ENCODE peak calls at places on chromosomes 6 and 20, in six cellular contexts. O, Y, T, N, Q and A are unnamed samples.

GRCh38 chr6:67680297-67680932 is 954.7 kb upstream of the ADGRB3 start:
- DNase-seq in O (no peak), Y (no peak), Q (no peak), T (no peak), N (peak), A (no peak)

GRCh38 chr6:63458480-63459115 is 113.7 kb upstream of the LOC128125822 start:
- DNase-seq in Y (no peak), Q (no peak), N (no peak), O (no peak), T (no peak), A (no peak)

GRCh38 chr20:19907326-19908056 is 109.7 kb upstream of the NAA20 start:
- DNase-seq in O (no peak), Y (no peak), Q (no peak), N (no peak), T (no peak), A (peak)

GRCh38 chr20:57480444-57481152 is 44.3 kb downstream of the CTCFL start:
- DNase-seq in Y (no peak), T (no peak), N (no peak), O (no peak), Q (no peak), A (no peak)

GRCh38 chr6:132931937-132932336 is 117.6 kb downstream of the RPS12 start:
- DNase-seq in O (peak), T (no peak), N (peak), Q (no peak), Y (no peak), A (peak)

GRCh38 chr6:139369568-139370046 is 4.8 kb downstream of the CITED2 start:
- DNase-seq in Y (no peak), O (peak), Q (no peak), N (peak), T (no peak), A (peak)

GRCh38 chr6:104995989-104996617 is 39.2 kb downstream of the LIN28B start:
- DNase-seq in Q (no peak), Y (no peak), T (no peak), O (no peak), N (peak), A (peak)

GRCh38 chr20:63911171-63911570 is 16.2 kb downstream of the DNAJC5 start:
- DNase-seq in N (peak), O (no peak), Y (no peak), Q (no peak), T (no peak), A (no peak)

GRCh38 chr6:167985911-167986595 is 11.4 kb upstream of the KIF25 start:
- DNase-seq in Q (no peak), N (no peak), T (peak), O (no peak), Y (no peak), A (no peak)

GRCh38 chr6:169395080-169395805 is 141.6 kb upstream of the THBS2 start:
- DNase-seq in Q (no peak), N (no peak), T (no peak), Y (no peak), O (no peak), A (no peak)

GRCh38 chr6:116941727-116942126 is 64.7 kb downstream of the RFX6 start:
- DNase-seq in T (no peak), N (no peak), Y (no peak), O (no peak), Q (no peak), A (no peak)

GRCh38 chr20:20085071-20085470 is 32.7 kb downstream of the CFAP61 start:
- DNase-seq in Q (no peak), O (no peak), Y (no peak), N (no peak), T (no peak), A (no peak)

GRCh38 chr6:63821442-63821841 is 185.8 kb downstream of the PHF3 start:
- DNase-seq in Q (no peak), O (no peak), T (no peak), N (peak), Y (no peak), A (peak)

GRCh38 chr6:48111575-48111974 is 578 bp upstream of the PTCHD4 start:
- DNase-seq in N (peak), T (no peak), O (no peak), Q (no peak), Y (no peak), A (peak)
- H4K8ac ChIP-seq in N (no peak), T (no peak), O (no peak), Q (no peak), Y (no peak), A (no peak)

GRCh38 chr6:41630946-41631345 is 7.3 kb upstream of the MDFI start:
- DNase-seq in Q (no peak), O (no peak), N (no peak), Y (no peak), T (no peak), A (no peak)
- H2AFZ ChIP-seq in Q (no peak), O (peak), N (peak), Y (no peak), T (peak), A (no peak)

GRCh38 chr6:156718647-156719394 is 58.4 kb upstream of the ARID1B start:
- DNase-seq in N (peak), Q (peak), O (no peak), T (no peak), Y (peak), A (peak)
- H4K8ac ChIP-seq in N (no peak), Q (no peak), O (no peak), T (no peak), Y (no peak), A (no peak)

GRCh38 chr6:44386364-44386928 is 1.1 kb upstream of the CDC5L start:
- DNase-seq in Q (no peak), O (no peak), T (no peak), Y (no peak), N (no peak), A (no peak)
- H2AFZ ChIP-seq in Q (no peak), O (peak), T (peak), Y (no peak), N (peak), A (peak)

DNA sequence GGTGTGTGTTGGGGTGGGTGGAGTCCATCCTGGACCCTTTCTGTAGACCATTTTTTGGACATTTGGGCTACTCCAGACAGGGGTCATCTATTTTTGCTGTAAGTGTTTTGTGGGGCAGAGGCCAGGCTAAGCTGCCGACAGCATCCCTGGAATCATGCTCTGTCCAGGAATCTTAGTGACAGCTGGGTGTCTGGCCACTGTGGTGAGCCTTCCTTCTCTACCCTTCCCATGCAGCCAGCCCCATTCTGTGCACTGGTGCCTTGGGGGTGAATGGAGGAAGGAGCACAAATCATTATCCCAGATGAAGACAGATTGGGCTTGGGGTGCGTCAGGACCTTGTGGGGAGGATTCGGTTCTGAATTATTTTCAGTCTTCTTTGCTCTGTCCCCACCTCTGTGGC is 20.2 kb downstream of the TOX2 start:
- DNase-seq in T (no peak), Y (no peak), N (no peak), O (no peak), Q (no peak), A (no peak)
- H4K8ac ChIP-seq in T (no peak), Y (no peak), N (no peak), O (no peak), Q (no peak), A (no peak)

GRCh38 chr6:134491473-134491872 is 173.6 kb upstream of the SGK1 start:
- DNase-seq in Q (no peak), T (no peak), N (peak), O (no peak), Y (no peak), A (peak)

GRCh38 chr6:134495893-134496253 is 178.0 kb upstream of the SGK1 start:
- DNase-seq in T (no peak), Y (no peak), N (no peak), Q (no peak), O (no peak), A (no peak)

GRCh38 chr6:134493789-134494188 is 175.9 kb upstream of the SGK1 start:
- DNase-seq in N (no peak), Q (no peak), T (no peak), Y (no peak), O (no peak), A (no peak)

DNA sequence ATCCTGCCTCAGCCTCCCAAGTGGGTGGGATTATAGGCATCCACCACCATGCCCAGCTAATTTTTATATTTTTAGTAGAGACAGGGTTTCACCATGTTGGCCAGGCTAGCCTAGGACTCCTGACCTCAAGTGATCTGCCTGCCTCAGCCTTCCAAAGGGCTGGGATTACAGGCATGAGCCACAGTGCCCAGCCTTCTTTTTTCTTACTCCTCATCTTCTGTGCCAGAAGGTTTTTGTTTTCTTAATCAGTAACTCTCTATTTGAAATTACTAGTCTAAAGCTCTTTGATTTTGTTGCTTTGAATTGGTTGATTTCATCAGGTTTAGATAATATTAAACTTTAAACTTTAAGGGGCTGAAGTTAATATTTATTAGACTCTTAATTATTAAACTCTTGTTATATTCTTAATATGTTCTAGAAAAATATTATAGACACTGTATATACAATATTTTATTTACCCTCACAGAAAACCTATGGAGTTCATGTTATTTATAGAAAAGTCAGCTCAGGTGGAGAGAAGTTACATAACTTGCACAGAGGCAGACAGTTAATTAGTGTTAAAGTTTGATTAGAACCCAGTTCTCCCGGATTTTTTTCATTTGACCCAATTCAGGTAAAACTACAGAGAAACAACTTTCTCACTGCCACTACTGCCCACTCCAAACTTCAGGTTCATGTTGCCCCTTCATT is 177.4 kb upstream of the SGK1 start:
- DNase-seq in O (no peak), N (no peak), T (no peak), Y (no peak), Q (no peak), A (no peak)
- H2AFZ ChIP-seq in O (no peak), N (no peak), T (no peak), Y (no peak), Q (no peak), A (no peak)

DNA sequence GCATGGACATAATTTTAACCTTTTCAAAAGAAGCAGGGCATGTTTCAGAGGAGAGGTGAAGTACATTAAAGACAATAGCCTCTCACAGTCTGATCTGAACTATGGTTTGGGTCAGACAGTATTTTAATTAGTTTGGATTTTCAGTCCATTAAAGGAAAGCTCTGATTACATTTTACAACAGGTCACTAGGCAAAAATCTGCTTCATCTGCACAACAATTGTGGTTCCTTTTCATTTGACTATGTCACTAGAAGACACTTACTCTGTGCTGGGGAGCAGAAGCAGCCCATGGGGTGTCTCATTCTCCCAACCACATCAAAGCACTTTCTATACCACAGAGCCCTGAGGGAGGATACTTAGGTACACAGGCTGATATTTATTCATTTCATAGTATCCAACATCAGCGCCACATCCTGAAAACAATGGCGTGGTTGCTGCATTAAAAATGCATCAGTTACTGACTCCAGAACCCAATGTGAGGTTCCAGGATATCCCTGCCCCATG is 36.6 kb upstream of the HDAC2 start:
- DNase-seq in T (no peak), N (no peak), Y (no peak), Q (no peak), O (no peak), A (no peak)
- H4K8ac ChIP-seq in T (no peak), N (no peak), Y (no peak), Q (no peak), O (no peak), A (peak)

DNA sequence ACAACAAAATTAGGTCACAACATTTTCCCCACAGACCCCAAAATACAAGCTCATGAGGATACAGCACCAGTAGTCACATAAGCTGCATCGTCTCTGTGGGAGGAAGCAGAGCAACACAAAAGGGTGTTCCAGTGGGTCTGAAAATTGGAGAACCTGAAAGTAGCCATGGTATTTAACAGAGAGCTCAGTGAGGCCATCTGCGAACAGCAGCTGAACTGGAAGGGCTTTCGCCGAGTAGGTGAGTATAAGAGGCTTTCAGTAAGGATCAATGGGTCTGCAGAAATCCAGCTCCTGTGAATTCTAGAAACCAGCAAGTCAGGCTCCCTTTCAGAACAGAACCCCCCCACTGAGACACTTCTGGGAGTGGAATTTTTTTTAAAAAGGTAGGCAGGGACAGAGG is 120.0 kb upstream of the RREB1 start:
- DNase-seq in O (peak), T (no peak), Y (no peak), Q (no peak), N (no peak), A (no peak)
- H2AFZ ChIP-seq in O (no peak), T (peak), Y (peak), Q (no peak), N (no peak), A (no peak)

GRCh38 chr6:71395731-71396409 is 107.3 kb downstream of the OGFRL1 start:
- DNase-seq in N (no peak), Q (peak), T (no peak), Y (no peak), O (no peak), A (no peak)
- H4K8ac ChIP-seq in N (peak), Q (peak), T (no peak), Y (no peak), O (no peak), A (no peak)